ENCODE peak calls at places on chromosome 17, in five cellular contexts. W is bronchial epithelial cell, O is psoas muscle, N is stomach, T is OCI-LY7. U is an unnamed sample. For H3K36me3, the result is how much of the 10 kb centered on the place peaks cover.

GRCh38 chr17:73841431-73842060 is 197.3 kb upstream of the SDK2 start:
- DNase-seq in W (peak), O (no peak), N (no peak), T (peak), U (no peak)

GRCh38 chr17:1029196-1029911 is 32.4 kb downstream of the TIMM22 start:
- DNase-seq in T (no peak), W (peak), O (peak), N (no peak), U (peak)

GRCh38 chr17:80737106-80738019 is 192.7 kb downstream of the RPTOR start:
- DNase-seq in O (no peak), N (no peak), W (no peak), T (peak), U (no peak)

GRCh38 chr17:81179861-81180260 is 13.8 kb upstream of the AATK start:
- DNase-seq in O (no peak), T (no peak), W (no peak), N (no peak), U (no peak)

GRCh38 chr17:8160741-8161221 is 2.0 kb downstream of the VAMP2 start:
- DNase-seq in N (no peak), W (no peak), O (peak), T (no peak), U (no peak)

GRCh38 chr17:76376318-76377133 is 7.9 kb upstream of the SPHK1 start:
- DNase-seq in W (no peak), N (no peak), T (no peak), O (no peak), U (no peak)

GRCh38 chr17:81136366-81136765 is 28.9 kb upstream of the PVALEF start:
- DNase-seq in O (no peak), N (no peak), T (no peak), W (no peak), U (no peak)

GRCh38 chr17:83053779-83054451 is 25.5 kb upstream of the METRNL start:
- DNase-seq in T (peak), O (no peak), N (peak), W (no peak), U (no peak)

GRCh38 chr17:44585315-44585714 is 28.0 kb downstream of the FZD2 start:
- DNase-seq in O (no peak), W (no peak), N (no peak), T (no peak), U (no peak)

DNA sequence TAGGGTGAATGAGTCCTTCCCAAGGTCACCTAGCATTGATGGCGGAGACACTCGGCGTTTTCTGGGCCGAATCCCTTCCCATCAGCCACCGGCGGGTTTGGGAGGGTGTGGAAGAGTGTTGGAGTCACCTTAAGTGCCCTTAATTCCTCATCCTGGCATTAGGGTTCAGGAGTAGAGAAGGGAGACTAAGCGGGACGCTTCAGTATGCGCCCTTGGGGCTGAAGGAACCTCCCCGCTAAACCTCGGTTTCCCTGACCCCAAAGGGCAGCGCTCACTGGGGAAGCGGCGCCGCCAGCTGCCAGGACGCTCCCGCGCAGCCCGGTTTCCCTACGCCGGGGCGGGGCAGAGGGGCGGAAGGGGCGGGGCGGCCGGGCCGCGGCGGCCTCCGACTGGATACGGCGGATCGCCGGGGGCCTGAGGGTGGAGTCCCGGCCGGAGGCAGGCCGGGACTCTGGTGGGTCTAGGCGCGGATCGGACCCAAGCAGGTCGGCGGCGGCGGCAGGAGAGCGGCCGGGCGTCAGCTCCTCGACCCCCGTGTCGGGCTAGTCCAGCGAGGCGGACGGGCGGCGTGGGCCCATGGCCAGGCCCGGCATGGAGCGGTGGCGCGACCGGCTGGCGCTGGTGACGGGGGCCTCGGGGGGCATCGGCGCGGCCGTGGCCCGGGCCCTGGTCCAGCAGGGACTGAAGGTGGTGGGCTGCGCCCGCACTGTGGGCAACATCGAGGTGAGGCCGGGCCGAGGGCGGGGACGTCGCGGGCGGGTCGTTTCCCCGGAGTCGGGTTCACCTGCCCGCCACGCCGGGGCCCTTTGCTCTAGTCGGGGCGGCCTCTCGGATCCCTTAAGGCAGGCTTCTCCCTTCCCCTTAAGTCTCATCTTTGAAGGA is at the start of gene DHRS11:
- DNase-seq in W (peak), O (peak), N (peak), T (peak), U (no peak)
- TF ChIP-seq CTCF in W (no peak), O (no peak), N (no peak), T (no peak), U (no peak)

DNA sequence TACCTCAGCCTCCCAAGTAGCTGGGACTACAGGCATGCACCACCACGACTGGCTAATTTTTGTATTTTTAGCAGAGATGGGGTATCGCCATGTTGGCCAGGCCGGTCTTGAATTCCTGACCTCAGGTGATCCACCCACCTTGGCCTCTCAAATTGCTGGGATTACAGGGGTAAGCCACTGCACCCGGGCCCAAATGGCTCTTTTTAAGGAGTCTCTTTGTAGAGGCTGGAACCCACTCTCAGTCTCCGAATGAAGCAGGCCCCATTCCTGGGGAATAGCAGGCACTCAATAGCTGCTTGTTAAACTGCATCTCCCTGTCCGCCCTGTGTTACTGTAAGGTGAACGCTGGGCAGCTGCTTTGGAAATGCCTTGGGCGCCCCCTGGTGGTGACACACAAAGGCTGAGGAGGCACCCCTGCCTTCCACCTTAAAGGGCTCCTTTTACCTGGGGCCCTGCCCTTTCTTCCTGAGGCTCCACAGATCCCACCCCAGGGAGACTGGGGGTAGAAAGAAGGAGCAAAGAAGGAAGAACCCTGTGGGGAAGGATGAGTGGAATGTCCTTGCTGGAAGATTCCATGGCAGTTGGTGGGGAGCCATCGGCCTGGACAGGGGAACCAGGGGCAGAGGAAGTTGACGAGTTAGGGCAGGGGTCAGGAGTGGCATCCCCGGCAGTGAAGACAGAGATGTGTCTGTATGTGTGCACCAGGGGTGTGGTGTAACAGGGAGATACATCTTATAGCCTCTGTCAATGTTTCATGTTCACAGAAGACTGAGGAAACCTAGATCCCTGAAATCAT is 6.1 kb upstream of the SP2 start:
- DNase-seq in N (peak), O (peak), T (peak), W (peak), U (peak)
- H3K36me3 ChIP-seq in N (under half), O (under half), T (under half), W (under half), U (under half)

GRCh38 chr17:79212150-79213087 is 137.8 kb downstream of the ENGASE start:
- DNase-seq in O (no peak), N (no peak), W (no peak), T (no peak), U (no peak)
- H3K4me3 ChIP-seq in O (no peak), N (no peak), W (no peak), T (no peak), U (no peak)

GRCh38 chr17:50114849-50115357 is 15.1 kb downstream of the SAMD14 start:
- DNase-seq in N (peak), O (no peak), W (peak), T (peak), U (no peak)
- TF ChIP-seq CTCF in N (peak), O (peak), W (peak), T (peak), U (peak)

GRCh38 chr17:34990921-34991365 is 10.6 kb downstream of the LIG3 start:
- DNase-seq in T (no peak), W (no peak), O (no peak), N (peak), U (no peak)
- H3K36me3 ChIP-seq in T (half or more), W (under half), O (half or more), N (half or more), U (under half)

DNA sequence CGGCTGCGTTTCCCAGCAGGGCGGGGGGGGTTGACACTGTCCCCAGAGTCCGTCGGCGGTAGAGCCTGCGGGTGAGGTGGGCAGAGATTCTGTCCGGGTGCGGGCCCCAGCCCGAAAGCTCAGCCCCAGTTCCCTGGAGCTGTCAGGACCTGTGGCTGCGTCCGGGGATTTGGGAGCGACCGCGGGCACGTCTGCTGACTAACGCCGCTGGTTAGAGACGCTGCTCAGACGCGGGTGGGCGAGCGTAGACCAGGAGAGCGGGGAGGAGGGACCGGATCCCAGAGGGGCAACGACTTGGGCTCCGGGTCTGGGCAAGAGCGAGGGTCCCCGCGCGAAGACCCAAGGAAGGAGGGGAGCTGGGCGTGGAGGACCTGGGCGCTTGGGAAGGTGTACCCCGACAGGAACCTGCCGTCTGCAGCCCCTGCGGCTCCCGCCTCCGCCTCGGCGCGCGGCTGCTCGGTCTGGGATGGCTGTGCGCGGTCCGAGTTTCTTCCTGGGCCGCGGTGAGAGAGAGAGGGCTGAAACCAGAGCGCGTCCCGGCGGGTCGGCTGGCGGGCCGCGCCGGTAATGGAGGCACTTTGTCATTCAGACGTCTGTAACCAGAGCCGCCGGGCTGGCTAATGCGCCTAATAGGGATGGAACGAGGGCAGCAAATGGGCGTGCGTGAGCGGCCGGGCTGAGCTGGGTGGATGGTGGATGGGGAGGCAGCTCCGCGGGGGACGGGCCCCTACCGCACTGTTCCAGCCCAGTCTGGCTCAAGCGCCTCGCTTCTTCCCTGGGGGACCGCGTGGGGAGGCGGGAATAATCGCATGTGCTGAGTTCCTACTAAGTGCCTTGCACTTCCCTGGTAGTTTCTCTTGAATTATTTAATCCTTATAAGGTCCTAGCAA is 2.3 kb downstream of the NGFR start:
- DNase-seq in T (no peak), O (peak), N (no peak), W (peak), U (no peak)
- H3K4me3 ChIP-seq in T (no peak), O (peak), N (peak), W (peak), U (peak)

GRCh38 chr17:6699997-6700947 is 12.9 kb downstream of the SLC13A5 start:
- DNase-seq in N (peak), O (no peak), W (no peak), T (no peak), U (no peak)

GRCh38 chr17:6703751-6704150 is 9.4 kb downstream of the SLC13A5 start:
- DNase-seq in O (no peak), N (no peak), W (no peak), T (no peak), U (no peak)

GRCh38 chr17:6702567-6703215 is 10.5 kb downstream of the SLC13A5 start:
- DNase-seq in W (no peak), N (no peak), T (no peak), O (no peak), U (no peak)

GRCh38 chr17:6700948-6701307 is 12.2 kb downstream of the SLC13A5 start:
- DNase-seq in N (no peak), T (no peak), O (no peak), W (no peak), U (no peak)

GRCh38 chr17:6701719-6702118 is 11.4 kb downstream of the SLC13A5 start:
- DNase-seq in T (peak), W (no peak), N (no peak), O (no peak), U (no peak)
- TF ChIP-seq CTCF in T (peak), W (peak), N (no peak), O (no peak), U (peak)

GRCh38 chr17:56933868-56934267 is 20.0 kb upstream of the TRIM25 start:
- DNase-seq in N (no peak), O (no peak), W (no peak), T (no peak), U (no peak)

GRCh38 chr17:56933151-56933745 is 19.4 kb upstream of the TRIM25 start:
- DNase-seq in W (no peak), N (no peak), O (no peak), T (no peak), U (no peak)

GRCh38 chr17:56934280-56934679 is 20.4 kb upstream of the TRIM25 start:
- DNase-seq in O (no peak), W (peak), T (no peak), N (no peak), U (no peak)

GRCh38 chr17:56936697-56937322 is 23.0 kb upstream of the TRIM25 start:
- DNase-seq in O (no peak), T (no peak), N (no peak), W (peak), U (no peak)

DNA sequence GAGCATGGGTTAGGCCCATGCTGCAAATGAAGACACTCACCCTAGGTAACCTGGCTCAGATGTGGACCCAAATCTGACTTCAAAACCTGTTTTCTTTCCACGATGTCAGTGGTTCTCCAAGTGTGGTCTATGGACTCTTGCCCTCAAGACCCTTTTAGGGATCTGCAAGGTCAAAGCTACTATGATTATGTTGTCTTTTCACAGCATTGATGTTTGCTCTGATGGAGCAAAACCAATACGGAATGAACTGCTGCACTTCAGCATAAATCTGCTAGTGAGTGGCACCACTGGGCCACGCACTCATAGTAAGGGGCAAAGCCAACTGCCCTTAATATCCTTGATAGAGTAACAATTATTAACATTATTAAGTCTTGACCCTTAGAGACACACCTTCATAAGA is 21.6 kb upstream of the TRIM25 start:
- DNase-seq in N (no peak), T (no peak), W (no peak), O (no peak), U (no peak)
- H3K36me3 ChIP-seq in N (half or more), T (half or more), W (under half), O (half or more), U (under half)

U was measured in kidney epithelial cell.